ENCODE peak calls at places on chromosome 17, in seven cellular contexts. E, P, K, Q, M, L and J are unnamed samples.

GRCh38 chr17:39016193-39017153 is 49.3 kb upstream of the FBXO47 start:
- DNase-seq in L (no peak), P (peak), M (no peak), E (no peak), Q (no peak), K (no peak), J (no peak)

GRCh38 chr17:76273923-76274558 is 8.9 kb downstream of the UBALD2 start:
- DNase-seq in K (no peak), E (no peak), M (no peak), L (no peak), P (no peak), Q (no peak), J (no peak)

GRCh38 chr17:43572368-43572980 is 26.3 kb upstream of the ETV4 start:
- DNase-seq in M (no peak), Q (peak), L (peak), E (no peak), P (peak), K (no peak), J (no peak)

GRCh38 chr17:61551255-61551742 is 39.7 kb downstream of the NACA2 start:
- DNase-seq in L (peak), K (no peak), P (peak), Q (peak), M (no peak), E (peak), J (peak)

GRCh38 chr17:72602517-72603345 is 481.9 kb downstream of the SOX9 start:
- DNase-seq in Q (no peak), K (no peak), P (peak), L (no peak), E (peak), M (peak), J (no peak)

GRCh38 chr17:77769215-77769614 is 189.3 kb upstream of the TNRC6C start:
- DNase-seq in L (no peak), E (no peak), K (no peak), M (no peak), P (peak), Q (no peak), J (no peak)

GRCh38 chr17:28756025-28756804 is 12.4 kb downstream of the TRAF4 start:
- DNase-seq in L (no peak), M (no peak), K (no peak), P (no peak), Q (no peak), E (no peak), J (no peak)

GRCh38 chr17:16294560-16294959 is 58.7 kb downstream of the CENPV start:
- DNase-seq in E (no peak), K (no peak), Q (no peak), L (peak), M (no peak), P (no peak), J (no peak)

DNA sequence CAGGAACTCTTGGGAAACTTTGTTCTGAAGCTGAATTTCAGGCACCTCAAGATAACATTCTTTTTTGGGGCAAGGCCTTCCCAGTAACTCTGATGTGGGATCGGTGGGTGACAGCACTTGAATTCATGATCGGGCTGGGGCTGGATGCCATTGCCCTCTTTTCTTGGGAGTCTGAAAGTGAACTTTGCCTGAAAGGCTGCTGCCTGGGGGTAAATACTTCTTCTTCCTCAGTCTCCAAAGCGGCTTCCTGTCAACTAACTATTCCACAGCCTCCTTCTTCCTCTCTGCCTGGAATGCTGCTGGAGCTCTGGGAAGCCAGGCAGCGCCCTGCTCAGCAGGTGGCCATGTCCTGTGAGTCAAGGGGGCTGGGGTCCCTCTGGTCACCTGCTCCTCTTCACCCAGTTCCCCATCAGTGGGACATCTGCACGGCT is 79.5 kb downstream of the WIPI1 start:
- DNase-seq in P (no peak), M (no peak), Q (no peak), E (no peak), L (no peak), K (no peak), J (no peak)
- TF ChIP-seq POLR2A in P (no peak), M (no peak), Q (no peak), E (no peak), L (peak), K (no peak), J (peak)

GRCh38 chr17:68198931-68199836 is 48.7 kb upstream of the AMZ2 start:
- DNase-seq in Q (no peak), E (no peak), M (peak), K (no peak), L (no peak), P (no peak), J (no peak)

GRCh38 chr17:68195667-68196393 is 52.0 kb upstream of the AMZ2 start:
- DNase-seq in P (no peak), M (peak), Q (no peak), L (no peak), K (no peak), E (no peak), J (no peak)

GRCh38 chr17:68196394-68197090 is 51.3 kb upstream of the AMZ2 start:
- DNase-seq in L (no peak), P (no peak), Q (no peak), M (no peak), K (no peak), E (no peak), J (no peak)

GRCh38 chr17:68197997-68198930 is 49.6 kb upstream of the AMZ2 start:
- DNase-seq in Q (no peak), K (no peak), P (no peak), E (no peak), L (no peak), M (peak), J (no peak)

DNA sequence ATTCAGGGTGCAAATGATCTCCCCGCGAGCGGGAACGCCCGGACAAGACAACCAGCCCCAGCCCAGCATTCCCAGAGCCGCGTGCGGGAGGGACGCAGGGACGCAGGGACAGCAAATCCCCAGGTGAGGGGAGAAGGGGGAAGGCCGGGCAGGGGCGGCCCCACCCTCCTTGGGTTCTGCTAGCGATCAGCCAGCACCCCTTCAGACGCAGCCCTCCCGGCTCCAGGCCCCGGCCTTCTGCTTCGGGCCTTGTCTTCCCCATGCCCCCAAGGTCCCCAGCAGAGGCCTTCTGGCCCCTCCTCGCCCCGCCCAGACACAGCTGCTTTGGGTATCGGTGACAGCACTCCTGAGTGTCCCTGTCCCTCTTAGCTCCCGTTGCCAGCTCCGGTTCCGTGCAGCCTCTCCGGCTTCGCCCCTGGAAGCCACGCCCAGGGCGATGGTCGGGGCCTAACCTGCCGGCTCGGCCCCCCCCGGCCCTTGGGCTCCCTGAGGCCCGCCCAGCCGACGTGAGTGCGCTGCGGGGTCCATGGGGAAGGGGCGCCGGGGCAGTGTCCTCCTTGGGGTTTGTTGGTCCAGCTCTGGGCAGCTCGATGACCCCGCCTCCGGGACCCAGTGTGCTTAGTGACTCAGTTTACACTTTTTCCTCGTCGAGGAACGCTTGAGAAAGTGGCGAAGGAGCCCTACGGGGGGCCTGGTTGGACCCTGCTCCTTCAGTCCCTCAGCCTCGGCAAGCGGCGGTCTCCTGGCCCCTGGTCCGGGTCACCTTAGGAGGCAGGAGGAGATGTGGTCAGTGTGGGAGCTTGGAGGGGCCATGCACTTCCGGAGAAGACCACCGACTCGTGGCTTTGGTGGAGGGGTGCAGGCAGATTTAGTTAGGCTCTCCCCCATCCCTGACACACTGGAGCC is 50.5 kb upstream of the AMZ2 start:
- DNase-seq in M (peak), E (no peak), Q (peak), L (no peak), P (no peak), K (no peak), J (no peak)
- H2AFZ ChIP-seq in M (no peak), E (no peak), Q (no peak), L (no peak), P (peak), K (no peak), J (no peak)

GRCh38 chr17:81567191-81567590 is 15.0 kb upstream of the FAAP100 start:
- DNase-seq in L (no peak), K (no peak), M (no peak), E (no peak), Q (no peak), P (no peak), J (no peak)
- TF ChIP-seq POLR2A in L (no peak), K (no peak), M (no peak), E (no peak), Q (no peak), P (no peak), J (no peak)

DNA sequence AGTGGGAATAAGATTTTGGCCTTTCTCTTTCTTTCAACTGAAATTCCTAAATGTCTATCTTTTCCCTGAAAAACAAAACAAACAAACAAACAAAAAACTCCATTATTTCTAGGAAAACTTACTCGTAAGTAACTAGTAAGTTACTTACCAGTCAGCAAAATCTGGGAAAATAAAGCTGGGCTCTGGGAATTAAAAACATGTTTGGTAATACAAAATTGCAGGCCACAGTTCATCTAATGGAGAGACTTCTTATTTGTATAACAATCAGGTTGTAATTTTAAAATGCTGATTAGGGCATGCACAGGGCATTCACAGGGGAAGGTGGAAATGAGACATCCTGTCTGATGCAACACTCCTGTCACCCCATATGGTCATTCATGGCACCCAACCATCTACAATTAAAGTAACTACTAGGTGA is 3.8 kb upstream of the WIPI1 start:
- DNase-seq in Q (no peak), M (no peak), L (no peak), K (no peak), P (no peak), E (no peak), J (no peak)
- H2AFZ ChIP-seq in Q (peak), M (no peak), L (no peak), K (no peak), P (no peak), E (peak), J (peak)

DNA sequence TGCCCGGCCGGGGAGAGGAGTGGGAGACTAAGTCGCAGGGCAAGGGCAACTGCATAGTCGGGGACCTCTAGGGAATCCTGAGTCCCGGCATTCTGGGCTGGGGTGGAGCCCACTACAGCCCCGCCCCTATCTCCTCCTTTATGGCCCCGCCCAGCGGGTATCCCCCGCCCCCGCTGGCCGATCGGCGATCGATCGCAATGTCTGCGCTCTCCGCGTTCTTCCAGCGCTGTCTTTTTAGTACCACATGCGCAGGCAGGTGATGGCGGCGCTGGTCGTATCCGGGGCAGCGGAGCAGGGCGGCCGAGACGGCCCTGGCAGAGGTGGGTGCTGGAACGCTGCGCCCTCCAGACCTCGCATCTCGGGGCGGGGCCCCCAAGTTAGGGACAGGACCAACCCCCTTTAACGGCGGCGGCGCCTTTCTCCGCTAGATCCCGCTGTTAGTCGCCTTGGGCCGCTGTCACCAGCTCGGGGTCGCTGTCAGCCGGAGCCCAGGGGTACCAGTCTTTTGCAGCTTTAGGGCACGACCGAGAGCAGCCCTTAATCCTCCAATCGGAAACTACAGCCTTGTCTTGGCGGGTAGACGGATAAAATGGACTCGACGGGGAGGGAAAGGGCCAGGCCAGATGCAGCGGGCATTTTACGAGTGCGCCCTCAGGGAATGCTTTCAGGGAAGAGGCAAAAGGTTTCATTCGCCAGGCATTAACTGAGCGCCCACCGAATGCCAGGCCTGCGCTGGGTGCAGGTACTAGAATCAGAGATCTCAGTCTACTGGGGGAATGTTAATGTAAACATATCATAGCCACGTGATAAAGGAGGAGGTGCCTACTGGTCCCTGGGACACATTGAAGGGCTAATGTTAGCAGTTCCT is at the start of gene DPH1:
- DNase-seq in M (peak), E (peak), P (peak), L (peak), Q (peak), K (peak), J (peak)
- TF ChIP-seq POLR2A in M (no peak), E (peak), P (peak), L (peak), Q (peak), K (peak), J (peak)

DNA sequence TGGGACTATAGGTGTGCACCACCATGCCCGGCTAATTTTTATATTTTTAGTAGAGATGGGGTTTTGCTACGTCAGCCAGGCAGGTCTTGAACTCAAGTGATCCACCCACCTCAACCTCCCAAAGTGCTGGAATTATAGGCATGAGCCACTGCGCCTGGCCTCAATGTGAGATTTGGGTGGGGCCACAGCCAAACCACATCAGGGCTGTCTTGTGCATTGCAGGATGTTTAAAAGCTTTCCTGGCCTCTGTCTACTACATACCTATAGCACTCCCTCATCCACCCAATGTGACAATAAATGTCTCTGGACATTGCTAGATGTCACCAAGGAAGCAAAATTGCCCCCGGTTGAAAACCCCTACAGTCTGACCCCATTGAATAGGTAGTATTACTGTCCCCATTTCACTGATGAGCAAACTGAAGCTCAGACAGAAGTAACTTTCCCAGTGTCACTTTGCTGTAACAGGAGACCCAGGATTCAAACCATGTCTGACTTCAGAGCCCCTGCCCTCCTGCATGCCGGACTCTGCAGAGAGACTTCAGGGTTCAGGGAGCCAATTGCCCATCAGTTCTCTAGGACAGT is 3.6 kb upstream of the MAP3K14 start:
- DNase-seq in L (no peak), Q (no peak), K (no peak), E (no peak), P (peak), M (no peak), J (no peak)
- H2AFZ ChIP-seq in L (no peak), Q (peak), K (no peak), E (no peak), P (no peak), M (no peak), J (no peak)

GRCh38 chr17:50947844-50948514 is 81.8 kb upstream of the TOB1 start:
- DNase-seq in P (no peak), K (no peak), L (no peak), M (no peak), E (no peak), Q (peak), J (peak)
- TF ChIP-seq POLR2A in P (no peak), K (no peak), L (no peak), M (no peak), E (no peak), Q (no peak), J (no peak)

GRCh38 chr17:64327201-64327930 is 63.3 kb downstream of the PECAM1 start:
- DNase-seq in K (no peak), P (no peak), E (no peak), Q (no peak), L (no peak), M (no peak), J (peak)

GRCh38 chr17:64328875-64329405 is 61.7 kb downstream of the PECAM1 start:
- DNase-seq in L (no peak), E (no peak), Q (no peak), M (no peak), P (no peak), K (no peak), J (peak)

GRCh38 chr17:64328036-64328874 is 62.4 kb downstream of the PECAM1 start:
- DNase-seq in K (no peak), L (no peak), P (no peak), M (no peak), Q (no peak), E (no peak), J (peak)

GRCh38 chr17:64331366-64331765 is 59.3 kb downstream of the PECAM1 start:
- DNase-seq in M (no peak), Q (no peak), L (no peak), P (no peak), K (no peak), E (no peak), J (no peak)

DNA sequence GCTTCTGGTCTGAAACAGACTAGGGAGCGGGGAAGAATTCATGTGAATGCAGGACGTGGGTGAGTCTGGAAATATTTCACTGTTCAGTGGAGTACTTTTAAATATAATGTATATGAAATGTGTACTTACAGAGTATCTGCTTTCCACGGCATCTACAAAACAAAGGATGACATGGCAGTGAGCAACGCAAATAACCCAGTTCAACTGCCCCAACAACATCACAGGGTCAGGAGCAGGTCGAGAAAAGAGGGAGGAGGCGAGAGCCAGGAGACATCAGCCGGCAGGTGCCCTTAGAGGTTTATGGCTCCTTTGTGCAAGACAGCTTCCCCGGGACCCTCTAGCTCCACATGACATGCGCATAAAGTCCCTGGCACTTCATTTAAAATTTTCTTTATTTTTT is 61.1 kb downstream of the PECAM1 start:
- DNase-seq in Q (no peak), M (no peak), P (no peak), L (no peak), E (no peak), K (no peak), J (peak)
- H2AFZ ChIP-seq in Q (peak), M (no peak), P (peak), L (no peak), E (no peak), K (no peak), J (no peak)

DNA sequence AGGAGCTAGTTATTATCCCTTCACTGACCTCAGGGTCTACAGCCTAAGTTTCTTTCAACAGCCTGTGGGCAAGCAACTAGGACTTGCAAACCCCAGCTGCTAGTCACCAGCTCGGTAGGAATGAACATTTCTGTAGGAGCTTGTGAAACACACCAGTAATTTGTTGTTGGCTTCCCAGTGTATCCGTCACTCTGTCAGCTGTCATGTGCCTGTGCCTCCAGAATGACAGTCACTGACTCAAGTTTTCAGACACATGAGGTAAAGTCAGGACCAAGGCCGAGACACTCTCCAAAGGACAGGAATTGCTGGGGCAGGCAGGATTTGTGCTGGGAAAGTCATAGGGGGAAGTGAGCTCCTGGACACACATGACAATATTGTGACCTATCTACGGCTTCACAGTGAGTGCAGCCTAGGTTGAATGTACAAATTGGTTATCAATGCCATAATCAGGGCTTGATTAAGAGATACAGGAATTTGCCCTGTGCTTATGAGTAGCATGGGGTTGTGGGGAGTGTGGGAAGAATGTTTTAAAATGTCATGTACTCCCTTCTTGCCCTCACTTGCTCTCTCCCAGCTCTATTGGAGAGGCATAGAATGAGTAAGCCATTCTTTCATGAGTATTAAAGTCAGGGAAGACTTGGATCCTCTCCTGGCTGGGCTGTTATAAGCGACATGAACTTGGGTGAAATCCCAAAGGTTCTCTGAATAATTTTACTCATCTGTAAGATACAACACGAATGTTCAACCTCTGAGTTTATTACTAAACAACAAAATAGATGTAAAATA is 391.4 kb downstream of the UTP18 start:
- DNase-seq in Q (no peak), M (no peak), K (no peak), E (no peak), P (no peak), L (no peak), J (no peak)
- TF ChIP-seq POLR2A in Q (no peak), M (no peak), K (no peak), E (no peak), P (no peak), L (no peak), J (no peak)

GRCh38 chr17:62876063-62876462 is 67.9 kb upstream of the MARCHF10 start:
- DNase-seq in L (no peak), P (peak), K (no peak), E (no peak), M (no peak), Q (no peak), J (peak)
- H2AFZ ChIP-seq in L (no peak), P (peak), K (no peak), E (no peak), M (no peak), Q (no peak), J (peak)